ENCODE peak calls at places on chromosomes 13 and 19, in eight cellular contexts. O is mucosa of descending colon, N is gastrocnemius medialis, A is uterus, C is fibroblast of the aortic adventitia, P is progenitor cell of endocrine pancreas, G is astrocyte of the cerebellum, Z is MCF 10A. W is an unnamed sample.

GRCh38 chr13:85632526-85633215 is 166.5 kb downstream of the SLITRK6 start:
- DNase-seq in O (no peak), N (no peak), A (no peak), C (no peak), P (no peak), G (no peak), Z (no peak), W (no peak)

GRCh38 chr13:48505597-48506091 is 27.2 kb downstream of the RCBTB2 start:
- DNase-seq in O (no peak), N (peak), A (no peak), C (no peak), P (no peak), G (no peak), Z (no peak), W (peak)

GRCh38 chr19:49853852-49854849 is 3.2 kb downstream of the PTOV1 start:
- DNase-seq in O (peak), N (no peak), A (no peak), C (no peak), P (no peak), G (no peak), Z (no peak), W (no peak)

GRCh38 chr19:16045893-16046292 is 30.4 kb upstream of the TPM4 start:
- DNase-seq in O (no peak), N (no peak), A (no peak), C (no peak), P (no peak), G (no peak), Z (no peak), W (no peak)

GRCh38 chr19:45340899-45341453 is 426 bp downstream of the KLC3 start:
- DNase-seq in O (no peak), N (no peak), A (no peak), C (peak), P (no peak), G (no peak), Z (no peak), W (no peak)

GRCh38 chr13:75219479-75220237 is 262.3 kb downstream of the TBC1D4 start:
- DNase-seq in O (peak), N (peak), A (peak), C (peak), P (peak), G (peak), Z (peak), W (peak)

GRCh38 chr13:89816404-89816803 is 1531.1 kb upstream of the MIR17HG start:
- DNase-seq in O (no peak), N (no peak), A (no peak), C (no peak), P (no peak), G (no peak), Z (no peak), W (no peak)

GRCh38 chr13:86792153-86792651 is 879.0 kb upstream of the SLITRK5 start:
- DNase-seq in O (no peak), N (no peak), A (no peak), C (no peak), P (no peak), G (no peak), Z (no peak), W (no peak)

GRCh38 chr13:106561551-106562170 is 6.3 kb downstream of the ARGLU1 start:
- DNase-seq in O (no peak), N (no peak), A (no peak), C (peak), P (no peak), G (no peak), Z (no peak), W (peak)

DNA sequence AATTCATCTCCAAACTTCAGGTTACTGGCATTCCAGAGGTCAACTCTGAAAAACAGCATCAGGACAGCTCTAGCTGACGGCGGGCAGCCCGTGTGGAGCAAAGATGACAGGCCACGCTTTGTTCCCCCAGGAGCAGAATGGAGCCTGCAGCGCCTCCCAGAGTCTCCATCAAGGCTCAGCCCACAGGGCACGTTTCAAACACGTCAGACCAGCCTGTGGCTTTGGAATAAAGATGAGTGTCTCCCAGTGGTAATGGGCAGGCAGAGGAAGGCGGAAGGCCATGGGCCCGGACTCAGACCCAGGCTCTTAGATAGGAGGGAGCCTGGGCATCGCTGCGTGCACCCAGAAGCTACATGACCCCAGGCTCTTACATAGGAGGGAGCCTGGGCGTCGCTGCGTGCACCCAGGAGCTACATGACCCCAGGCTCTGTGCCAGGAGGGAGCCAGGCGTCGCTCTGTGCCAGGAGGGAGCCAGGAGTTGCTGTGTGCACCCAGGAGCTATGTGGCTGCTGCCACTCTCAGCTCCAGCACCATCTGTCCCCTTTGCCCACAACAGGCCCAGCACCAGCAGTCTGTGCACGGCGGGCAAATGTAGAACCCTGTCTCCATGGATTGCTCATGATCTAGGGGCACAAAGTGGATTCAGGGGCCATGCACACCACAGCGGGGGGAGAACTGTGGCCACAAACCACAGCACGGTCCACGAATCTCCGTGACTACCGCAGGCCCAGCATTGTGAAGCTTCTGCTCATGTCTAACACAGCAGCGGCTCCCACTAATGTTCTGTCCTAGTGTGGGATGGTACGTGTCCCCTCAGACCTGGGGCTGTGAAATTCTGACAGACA is 47.8 kb upstream of the C13orf46 start:
- DNase-seq in O (no peak), N (no peak), A (no peak), C (no peak), P (no peak), G (no peak), Z (no peak), W (no peak)
- TF ChIP-seq CTCF in O (no peak), N (no peak), A (no peak), C (no peak), P (no peak), G (no peak), Z (no peak), W (no peak)

GRCh38 chr19:28061111-28061510 is 1151.8 kb downstream of the UQCRFS1 start:
- DNase-seq in O (no peak), N (no peak), A (no peak), C (no peak), P (no peak), G (no peak), Z (no peak), W (no peak)

GRCh38 chr19:28065026-28065425 is 1147.9 kb downstream of the UQCRFS1 start:
- DNase-seq in O (no peak), N (no peak), A (no peak), C (no peak), P (no peak), G (no peak), Z (no peak), W (no peak)

GRCh38 chr19:28066988-28067387 is 1146.0 kb downstream of the UQCRFS1 start:
- DNase-seq in O (no peak), N (no peak), A (no peak), C (no peak), P (no peak), G (no peak), Z (no peak), W (no peak)

GRCh38 chr19:28066161-28066560 is 1146.8 kb downstream of the UQCRFS1 start:
- DNase-seq in O (no peak), N (no peak), A (no peak), C (no peak), P (no peak), G (no peak), Z (no peak), W (no peak)

DNA sequence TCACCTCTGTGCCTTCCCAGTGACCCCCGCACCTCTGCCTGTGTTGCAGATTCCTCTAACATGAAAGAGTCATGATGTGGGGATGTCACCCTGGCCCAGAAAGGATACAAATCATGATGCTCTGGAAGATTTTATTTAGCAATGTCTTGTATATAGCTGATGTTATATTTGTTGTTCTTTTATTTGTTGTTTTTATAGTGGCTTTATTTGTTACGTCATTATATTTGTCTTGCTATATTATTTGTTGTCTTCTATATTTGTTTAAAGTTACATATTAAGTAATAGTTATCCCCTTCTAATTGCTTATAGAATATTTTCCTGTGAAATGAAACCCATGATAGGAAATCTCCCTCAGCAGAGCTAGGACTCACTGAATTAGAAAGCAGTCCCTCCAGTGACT is 1149.2 kb downstream of the UQCRFS1 start:
- DNase-seq in O (no peak), N (no peak), A (no peak), C (no peak), P (no peak), G (no peak), Z (no peak), W (no peak)
- TF ChIP-seq CTCF in O (no peak), N (no peak), A (no peak), C (no peak), P (no peak), G (no peak), Z (no peak), W (no peak)

GRCh38 chr19:13959962-13960862 is 7.9 kb downstream of the DCAF15 start:
- DNase-seq in O (no peak), N (no peak), A (no peak), C (no peak), P (no peak), G (no peak), Z (no peak), W (no peak)
- TF ChIP-seq CTCF in O (no peak), N (peak), A (no peak), C (peak), P (peak), G (no peak), Z (peak), W (peak)

GRCh38 chr13:112062619-112063308 is 4.2 kb upstream of the SOX1 start:
- DNase-seq in O (peak), N (no peak), A (no peak), C (no peak), P (peak), G (no peak), Z (no peak), W (no peak)
- TF ChIP-seq CTCF in O (no peak), N (no peak), A (no peak), C (no peak), P (peak), G (peak), Z (no peak), W (no peak)

DNA sequence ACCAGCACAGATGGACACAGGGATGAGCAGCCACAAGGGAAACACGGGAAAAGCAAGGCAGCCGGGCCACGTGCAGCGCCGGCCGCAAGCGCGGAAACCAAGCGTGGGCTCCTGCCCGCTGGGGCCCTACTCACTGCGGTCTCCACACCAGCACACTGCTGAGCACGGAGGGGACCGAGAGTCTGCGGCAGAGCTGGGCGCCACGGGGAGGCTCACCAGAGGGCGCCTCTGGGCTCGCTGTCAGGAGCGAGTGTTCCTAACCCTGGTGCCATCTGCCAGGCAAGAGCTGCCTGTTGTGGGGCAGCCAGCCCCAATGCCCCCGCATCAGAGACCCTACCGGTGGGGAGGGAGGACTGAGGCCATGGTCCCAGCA is 26.5 kb downstream of the MPND start:
- DNase-seq in O (peak), N (no peak), A (no peak), C (no peak), P (no peak), G (no peak), Z (peak), W (peak)
- TF ChIP-seq CTCF in O (peak), N (peak), A (peak), C (peak), P (peak), G (peak), Z (peak), W (peak)

DNA sequence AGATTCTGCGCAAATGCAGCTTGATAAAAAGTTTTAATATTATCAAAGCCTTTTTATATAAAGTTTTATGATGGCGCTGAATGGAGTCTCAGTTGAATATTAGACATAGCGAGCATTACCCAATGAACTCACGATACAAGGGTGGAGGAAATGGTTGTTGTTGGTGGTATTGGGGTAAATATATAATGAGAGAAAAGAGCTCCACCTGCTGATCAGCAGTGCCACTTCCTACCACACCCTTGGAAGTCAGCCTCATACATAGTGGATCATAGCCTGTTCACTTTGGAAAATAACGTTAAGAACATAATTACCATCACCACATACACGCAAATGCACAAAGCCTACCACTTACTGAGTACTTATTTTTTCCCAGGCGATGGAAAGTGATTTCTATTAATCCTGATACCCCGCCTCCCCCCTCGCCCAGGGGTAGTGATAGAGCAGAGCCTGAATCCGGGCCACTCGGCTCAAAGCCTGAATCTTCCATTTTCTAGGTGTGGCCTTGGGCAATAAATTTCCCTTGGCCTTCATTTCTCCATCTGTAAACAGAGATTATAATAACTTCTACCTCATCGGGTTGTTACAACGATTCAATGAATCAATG is 358.3 kb downstream of the KLF5 start:
- DNase-seq in O (no peak), N (no peak), A (no peak), C (no peak), P (no peak), G (no peak), Z (peak), W (no peak)
- TF ChIP-seq CTCF in O (no peak), N (no peak), A (no peak), C (no peak), P (no peak), G (no peak), Z (peak), W (peak)

W was measured in GM06990.